ENCODE peak calls at places on chromosomes 2 and 18, in ten cellular contexts. U, T, W, O, H, L, M, Y, B and X are unnamed samples.

GRCh38 chr2:24365051-24365450 is 4.7 kb upstream of the ITSN2 start:
- DNase-seq in U (no peak), T (no peak), W (no peak), O (peak; percentile 42), H (no peak), L (no peak), M (peak; percentile 40), Y (peak; percentile 73), B (peak; percentile 29), X (no peak)

GRCh38 chr2:178478102-178478441 is 328 bp downstream of the FKBP7 start:
- DNase-seq in U (no peak), T (peak; percentile 7), W (no peak), O (no peak), H (peak; percentile 30), L (no peak), M (peak; percentile 34), Y (no peak), B (peak; percentile 30), X (no peak)

GRCh38 chr2:212548459-212548815 is 9.8 kb upstream of the ERBB4 start:
- DNase-seq in U (peak; percentile 56), T (no peak), W (no peak), O (peak; percentile 68), H (peak; percentile 50), L (peak; percentile 34), M (no peak), Y (no peak), B (peak; percentile 58), X (peak; percentile 5)

GRCh38 chr2:105187531-105187930 is 54.0 kb upstream of the GPR45 start:
- DNase-seq in U (peak; percentile 5), T (no peak), W (no peak), O (peak; percentile 26), H (no peak), L (peak; percentile 39), M (no peak), Y (no peak), B (peak; percentile 28), X (no peak)

GRCh38 chr2:182550234-182550633 is 123.4 kb upstream of the PDE1A start:
- DNase-seq in U (no peak), T (no peak), W (no peak), O (no peak), H (no peak), L (no peak), M (no peak), Y (no peak), B (no peak), X (no peak)

GRCh38 chr2:43152186-43152585 is 74.2 kb downstream of the ZFP36L2 start:
- DNase-seq in U (no peak), T (no peak), W (no peak), O (no peak), H (no peak), L (no peak), M (no peak), Y (no peak), B (no peak), X (no peak)

GRCh38 chr2:160576054-160576499 is 82.5 kb upstream of the RBMS1 start:
- DNase-seq in U (peak; percentile 66), T (peak; percentile 28), W (no peak), O (peak; percentile 8), H (no peak), L (no peak), M (no peak), Y (no peak), B (peak; percentile 76), X (no peak)

GRCh38 chr2:101145406-101145805 is 5.8 kb downstream of the TBC1D8 start:
- DNase-seq in U (no peak), T (no peak), W (no peak), O (peak; percentile 72), H (no peak), L (peak; percentile 7), M (no peak), Y (no peak), B (peak; percentile 23), X (no peak)

GRCh38 chr2:224023188-224023587 is 15.9 kb downstream of the SERPINE2 start:
- DNase-seq in U (peak; percentile 47), T (peak; percentile 50), W (peak; percentile 40), O (peak; percentile 77), H (no peak), L (peak; percentile 45), M (no peak), Y (no peak), B (peak; percentile 76), X (no peak)

GRCh38 chr2:74816540-74817331 is 17.2 kb upstream of the HK2 start:
- DNase-seq in U (no peak), T (no peak), W (no peak), O (no peak), H (peak; percentile 24), L (no peak), M (no peak), Y (no peak), B (no peak), X (no peak)

GRCh38 chr2:156124458-156124857 is 208.1 kb downstream of the NR4A2 start:
- DNase-seq in U (no peak), T (no peak), W (no peak), O (no peak), H (no peak), L (no peak), M (no peak), Y (no peak), B (no peak), X (no peak)

GRCh38 chr2:156132941-156133340 is 199.6 kb downstream of the NR4A2 start:
- DNase-seq in U (no peak), T (no peak), W (no peak), O (no peak), H (no peak), L (no peak), M (no peak), Y (no peak), B (no peak), X (no peak)

GRCh38 chr2:156125018-156125417 is 207.5 kb downstream of the NR4A2 start:
- DNase-seq in U (no peak), T (no peak), W (no peak), O (no peak), H (peak; percentile 40), L (no peak), M (no peak), Y (no peak), B (no peak), X (no peak)

GRCh38 chr2:156132130-156132529 is 200.4 kb downstream of the NR4A2 start:
- DNase-seq in U (no peak), T (no peak), W (no peak), O (no peak), H (no peak), L (no peak), M (no peak), Y (no peak), B (no peak), X (no peak)

DNA sequence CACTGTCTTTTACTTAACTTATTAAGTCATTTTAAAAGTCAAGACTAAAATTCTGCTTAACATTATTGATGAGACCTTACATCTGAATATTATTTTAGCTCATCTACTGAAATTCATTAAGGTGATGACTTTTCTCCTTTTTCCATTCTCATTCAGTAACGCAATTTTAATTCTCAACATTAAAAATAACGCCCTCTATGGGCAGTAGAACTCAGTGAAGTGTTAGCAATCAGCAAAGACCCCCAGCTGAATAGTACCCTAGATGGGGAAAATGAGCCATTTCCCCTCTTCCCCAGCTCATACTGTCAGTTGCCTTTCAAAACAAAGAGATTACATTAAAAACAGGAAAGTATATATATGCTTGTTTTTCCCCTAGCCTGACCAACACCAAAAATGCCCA is 203.3 kb downstream of the NR4A2 start:
- DNase-seq in U (no peak), T (no peak), W (no peak), O (no peak), H (no peak), L (no peak), M (no peak), Y (no peak), B (no peak), X (no peak)
- TF ChIP-seq CTCF in U (no peak), T (no peak), W (no peak), O (peak; percentile 59), H (peak; percentile 33), L (no peak), M (no peak), Y (no peak), B (no peak), X (no peak)

GRCh38 chr2:138841459-138841858 is 61.3 kb upstream of the NXPH2 start:
- DNase-seq in U (no peak), T (no peak), W (no peak), O (no peak), H (peak; percentile 11), L (no peak), M (no peak), Y (no peak), B (no peak), X (no peak)

GRCh38 chr2:138842341-138842740 is 62.2 kb upstream of the NXPH2 start:
- DNase-seq in U (no peak), T (no peak), W (no peak), O (no peak), H (no peak), L (no peak), M (no peak), Y (no peak), B (no peak), X (no peak)

GRCh38 chr2:138846216-138846821 is 66.1 kb upstream of the NXPH2 start:
- DNase-seq in U (peak; percentile 2), T (no peak), W (peak; percentile 39), O (peak; percentile 73), H (peak; percentile 50), L (peak; percentile 2), M (peak; percentile 41), Y (no peak), B (peak; percentile 35), X (no peak)
- TF ChIP-seq CTCF in U (peak; percentile 71), T (peak; percentile 57), W (peak; percentile 63), O (peak; percentile 93), H (peak; percentile 90), L (peak; percentile 39), M (peak; percentile 52), Y (no peak), B (peak; percentile 62), X (peak; percentile 52)

DNA sequence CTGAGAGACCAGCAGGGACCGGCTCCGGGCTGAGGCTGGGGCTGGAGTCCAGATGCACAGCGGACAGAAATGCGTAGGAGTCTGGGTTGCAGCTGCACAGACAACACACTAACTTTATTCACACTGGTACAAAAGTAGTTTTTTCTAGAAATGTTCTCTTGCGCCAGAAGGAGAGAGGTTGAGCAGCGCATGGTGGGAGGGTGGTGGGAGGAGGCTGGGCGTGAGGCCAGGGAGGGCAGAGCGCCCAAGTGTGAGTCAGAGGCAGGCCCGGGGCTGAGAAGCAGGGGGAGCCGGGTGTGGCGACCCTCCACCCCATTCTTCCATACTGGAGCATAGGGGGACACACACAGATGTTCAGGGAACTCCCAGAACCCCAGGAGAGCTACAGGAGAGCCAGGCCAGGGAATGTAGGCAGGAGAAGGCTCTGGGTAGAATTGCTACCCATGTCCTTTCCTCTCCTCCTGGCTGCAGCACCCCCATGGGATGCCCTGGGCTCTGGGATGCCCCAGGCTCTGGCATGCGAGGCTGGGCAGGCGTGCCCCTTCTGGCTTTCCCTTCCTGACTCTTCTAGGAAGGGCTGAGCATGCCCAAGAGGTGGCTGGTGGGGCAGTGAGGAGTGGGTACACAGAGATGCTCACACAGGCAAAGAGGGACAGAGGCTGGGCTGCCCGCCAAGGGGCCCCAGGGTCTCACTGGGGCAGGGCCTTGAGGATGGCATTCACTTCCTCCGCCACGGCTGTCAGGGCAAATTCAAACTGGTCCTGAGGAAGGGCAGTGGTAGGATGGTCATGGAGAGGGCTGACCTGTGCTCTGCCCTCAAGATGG is 10.6 kb downstream of the DNAJB2 start:
- DNase-seq in U (peak; percentile 72), T (peak; percentile 90), W (no peak), O (peak; percentile 72), H (no peak), L (peak; percentile 93), M (no peak), Y (peak; percentile 97), B (peak; percentile 91), X (peak; percentile 84)
- TF ChIP-seq CTCF in U (no peak), T (no peak), W (no peak), O (no peak), H (no peak), L (no peak), M (no peak), Y (no peak), B (no peak), X (no peak)

GRCh38 chr18:34771958-34772357 is 61.9 kb downstream of the DTNA start:
- DNase-seq in U (no peak), T (peak; percentile 38), W (no peak), O (no peak), H (no peak), L (no peak), M (no peak), Y (no peak), B (peak; percentile 38), X (no peak)
- TF ChIP-seq CTCF in U (no peak), T (no peak), W (no peak), O (no peak), H (no peak), L (no peak), M (no peak), Y (no peak), B (no peak), X (no peak)